ENCODE peak calls at places on chromosomes 6 and 20, in eight cellular contexts. L is spleen, F is Panc1, M is suprapubic skin, O is HepG2, Z is HCT116, K is stomach, N is H1. D is an unnamed sample.

GRCh38 chr6:37308084-37308817 is 45.5 kb upstream of the RNF8 start:
- DNase-seq in L (no peak), F (no peak), M (no peak), O (no peak), Z (no peak), K (no peak), N (no peak), D (no peak)

GRCh38 chr6:103191391-103192093 is 1668.2 kb downstream of the HACE1 start:
- DNase-seq in L (no peak), F (no peak), M (no peak), O (no peak), Z (no peak), K (no peak), N (no peak), D (no peak)

GRCh38 chr6:108689279-108690161 is 128.8 kb downstream of the FOXO3 start:
- DNase-seq in L (no peak), F (no peak), M (no peak), O (no peak), Z (peak), K (peak), N (no peak), D (peak)

GRCh38 chr6:72238021-72238420 is 351.7 kb downstream of the RIMS1 start:
- DNase-seq in L (no peak), F (no peak), M (no peak), O (no peak), Z (no peak), K (no peak), N (no peak), D (no peak)

GRCh38 chr20:61965606-61966491 is 99.8 kb downstream of the TAF4 start:
- DNase-seq in L (peak), F (no peak), M (no peak), O (peak), Z (no peak), K (no peak), N (peak), D (no peak)

GRCh38 chr6:168737481-168737880 is 296.5 kb downstream of the SMOC2 start:
- DNase-seq in L (no peak), F (no peak), M (no peak), O (peak), Z (peak), K (no peak), N (no peak), D (no peak)

GRCh38 chr6:16494781-16495180 is 256.4 kb downstream of the GMPR start:
- DNase-seq in L (no peak), F (no peak), M (no peak), O (no peak), Z (no peak), K (no peak), N (no peak), D (peak)

GRCh38 chr6:79377047-79377446 is 142.6 kb upstream of the HMGN3 start:
- DNase-seq in L (no peak), F (no peak), M (no peak), O (no peak), Z (no peak), K (no peak), N (no peak), D (no peak)

GRCh38 chr6:27777614-27778355 is 134.4 kb downstream of the OR2B2 start:
- DNase-seq in L (no peak), F (peak), M (no peak), O (no peak), Z (no peak), K (no peak), N (peak), D (no peak)

GRCh38 chr6:30463242-30463641 is 26.1 kb upstream of the HLA-E start:
- DNase-seq in L (no peak), F (no peak), M (no peak), O (no peak), Z (no peak), K (no peak), N (no peak), D (no peak)

GRCh38 chr6:65091561-65091960 is 615.5 kb downstream of the EYS start:
- DNase-seq in L (no peak), F (no peak), M (no peak), O (no peak), Z (no peak), K (no peak), N (no peak), D (no peak)

GRCh38 chr6:150267686-150268561 is 100.9 kb upstream of the IYD start:
- DNase-seq in L (no peak), F (no peak), M (peak), O (no peak), Z (no peak), K (no peak), N (no peak), D (no peak)

GRCh38 chr6:48774276-48774675 is 663.3 kb upstream of the PTCHD4 start:
- DNase-seq in L (no peak), F (no peak), M (no peak), O (no peak), Z (no peak), K (no peak), N (no peak), D (no peak)

GRCh38 chr6:160790028-160790792 is 88.2 kb downstream of the PLG start:
- DNase-seq in L (no peak), F (no peak), M (no peak), O (no peak), Z (peak), K (no peak), N (peak), D (no peak)

GRCh38 chr6:2871922-2872321 is 30.3 kb upstream of the SERPINB1 start:
- DNase-seq in L (no peak), F (no peak), M (no peak), O (no peak), Z (no peak), K (no peak), N (no peak), D (no peak)

GRCh38 chr6:16236648-16237199 is 1.7 kb upstream of the GMPR start:
- DNase-seq in L (peak), F (no peak), M (no peak), O (no peak), Z (no peak), K (peak), N (no peak), D (peak)

GRCh38 chr6:129929433-129929832 is 68.3 kb upstream of the TMEM244 start:
- DNase-seq in L (no peak), F (no peak), M (no peak), O (no peak), Z (no peak), K (no peak), N (no peak), D (no peak)

GRCh38 chr20:58237318-58238182 is 9.1 kb upstream of the ANKRD60 start:
- DNase-seq in L (no peak), F (no peak), M (no peak), O (no peak), Z (no peak), K (no peak), N (no peak), D (no peak)

GRCh38 chr6:18742406-18742805 is 355.3 kb downstream of the RNF144B start:
- DNase-seq in L (no peak), F (peak), M (no peak), O (no peak), Z (no peak), K (no peak), N (no peak), D (no peak)

GRCh38 chr20:47561603-47562583 is 60.2 kb downstream of the NCOA3 start:
- DNase-seq in L (no peak), F (no peak), M (no peak), O (no peak), Z (no peak), K (no peak), N (no peak), D (no peak)

GRCh38 chr6:111843347-111844147 is 29.7 kb downstream of the FYN start:
- DNase-seq in L (peak), F (no peak), M (no peak), O (peak), Z (no peak), K (no peak), N (no peak), D (peak)

GRCh38 chr6:130724089-130724488 is 103.1 kb upstream of the SMLR1 start:
- DNase-seq in L (no peak), F (no peak), M (no peak), O (no peak), Z (no peak), K (no peak), N (no peak), D (no peak)

GRCh38 chr20:24493661-24494459 is 24.4 kb downstream of the SYNDIG1 start:
- DNase-seq in L (peak), F (no peak), M (no peak), O (no peak), Z (no peak), K (no peak), N (no peak), D (no peak)

DNA sequence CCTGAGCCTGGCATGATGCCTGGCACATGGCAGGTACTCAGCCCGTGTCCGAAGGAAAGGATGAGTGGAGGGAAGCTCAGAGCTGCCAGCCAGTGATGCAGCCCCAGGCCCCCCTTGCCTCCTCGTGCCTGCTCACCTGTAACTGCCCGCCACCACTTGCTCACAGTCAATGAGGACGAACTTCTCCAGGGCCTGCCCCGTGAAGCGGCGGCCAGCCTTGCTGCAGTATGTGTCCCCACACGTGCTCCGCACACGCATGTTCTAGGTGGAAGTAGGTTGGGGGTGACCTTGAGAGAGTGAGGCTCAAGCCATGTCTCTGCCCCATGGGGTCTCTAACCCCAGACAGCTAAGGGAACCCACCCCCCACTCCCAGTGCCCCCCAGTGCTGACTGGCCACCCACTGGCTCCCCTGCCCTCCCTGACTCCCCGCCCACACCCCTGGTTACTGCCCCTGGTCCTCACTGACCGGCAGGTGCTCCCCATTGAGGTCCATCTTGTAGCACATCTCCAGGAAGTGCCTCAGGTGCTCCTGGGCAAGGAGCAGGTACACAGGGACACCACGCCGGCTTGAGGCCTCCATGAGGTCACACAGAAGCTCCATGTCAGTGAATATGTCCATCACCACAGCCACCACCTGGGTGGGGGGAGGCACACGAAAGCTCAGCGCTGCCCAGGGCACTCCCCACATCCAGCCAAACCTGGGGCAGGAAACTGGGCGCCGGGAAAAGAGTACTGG is 3.7 kb downstream of the FAM83C start:
- DNase-seq in L (no peak), F (no peak), M (no peak), O (no peak), Z (no peak), K (no peak), N (no peak), D (no peak)
- TF ChIP-seq POLR2AphosphoS5 in L (no peak), F (no peak), M (no peak), O (no peak), Z (no peak), K (no peak), N (no peak), D (no peak)

GRCh38 chr6:121395736-121396135 is 39.7 kb upstream of the GJA1 start:
- DNase-seq in L (no peak), F (no peak), M (no peak), O (no peak), Z (no peak), K (no peak), N (no peak), D (no peak)
- TF ChIP-seq CTCF in L (no peak), F (no peak), M (no peak), O (no peak), Z (no peak), K (no peak), N (no peak), D (no peak)

GRCh38 chr6:95081231-95081630 is 496.1 kb upstream of the MANEA start:
- DNase-seq in L (no peak), F (no peak), M (no peak), O (no peak), Z (no peak), K (no peak), N (no peak), D (no peak)
- TF ChIP-seq POLR2AphosphoS5 in L (no peak), F (no peak), M (no peak), O (no peak), Z (no peak), K (no peak), N (no peak), D (no peak)

GRCh38 chr20:11098888-11099287 is 425.1 kb upstream of the JAG1 start:
- DNase-seq in L (no peak), F (no peak), M (no peak), O (no peak), Z (peak), K (no peak), N (no peak), D (peak)
- TF ChIP-seq CTCF in L (no peak), F (no peak), M (no peak), O (peak), Z (peak), K (no peak), N (no peak), D (peak)

GRCh38 chr20:53263554-53264438 is 291.6 kb downstream of the TSHZ2 start:
- DNase-seq in L (no peak), F (no peak), M (no peak), O (no peak), Z (no peak), K (no peak), N (no peak), D (no peak)

GRCh38 chr20:53258741-53259140 is 286.6 kb downstream of the TSHZ2 start:
- DNase-seq in L (no peak), F (no peak), M (no peak), O (no peak), Z (no peak), K (no peak), N (no peak), D (no peak)

GRCh38 chr20:53262294-53262840 is 290.2 kb downstream of the TSHZ2 start:
- DNase-seq in L (no peak), F (no peak), M (no peak), O (no peak), Z (no peak), K (no peak), N (no peak), D (no peak)

GRCh38 chr20:53260591-53260990 is 288.4 kb downstream of the TSHZ2 start:
- DNase-seq in L (no peak), F (no peak), M (no peak), O (no peak), Z (no peak), K (no peak), N (no peak), D (no peak)

DNA sequence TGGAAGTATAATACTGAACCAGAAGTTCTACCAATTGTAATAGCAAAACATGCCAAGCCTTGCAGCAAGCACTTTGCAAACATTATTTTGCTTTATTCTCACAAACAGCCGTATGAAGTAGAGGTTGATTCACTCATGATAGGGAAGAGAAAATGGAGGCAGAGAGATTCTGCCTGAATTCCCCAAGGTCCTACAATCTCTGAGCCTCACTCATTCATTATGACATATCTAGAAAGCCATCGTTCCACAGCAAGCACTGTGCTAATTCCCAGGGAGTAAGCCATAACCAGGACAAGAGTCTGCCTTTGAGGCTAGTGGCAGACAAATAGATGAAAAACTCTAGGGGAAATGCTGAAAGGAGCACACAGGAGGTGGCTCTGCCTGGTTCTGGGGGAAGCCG is 288.0 kb downstream of the TSHZ2 start:
- DNase-seq in L (no peak), F (no peak), M (no peak), O (no peak), Z (no peak), K (no peak), N (no peak), D (no peak)
- TF ChIP-seq POLR2AphosphoS5 in L (no peak), F (no peak), M (no peak), O (no peak), Z (no peak), K (no peak), N (no peak), D (no peak)

GRCh38 chr6:113805836-113806500 is 51.2 kb upstream of the MARCKS start:
- DNase-seq in L (no peak), F (no peak), M (no peak), O (no peak), Z (no peak), K (no peak), N (no peak), D (no peak)

GRCh38 chr6:113813207-113813606 is 43.9 kb upstream of the MARCKS start:
- DNase-seq in L (no peak), F (no peak), M (no peak), O (no peak), Z (no peak), K (no peak), N (no peak), D (no peak)

GRCh38 chr6:113805167-113805835 is 51.8 kb upstream of the MARCKS start:
- DNase-seq in L (no peak), F (no peak), M (no peak), O (no peak), Z (no peak), K (no peak), N (no peak), D (no peak)

DNA sequence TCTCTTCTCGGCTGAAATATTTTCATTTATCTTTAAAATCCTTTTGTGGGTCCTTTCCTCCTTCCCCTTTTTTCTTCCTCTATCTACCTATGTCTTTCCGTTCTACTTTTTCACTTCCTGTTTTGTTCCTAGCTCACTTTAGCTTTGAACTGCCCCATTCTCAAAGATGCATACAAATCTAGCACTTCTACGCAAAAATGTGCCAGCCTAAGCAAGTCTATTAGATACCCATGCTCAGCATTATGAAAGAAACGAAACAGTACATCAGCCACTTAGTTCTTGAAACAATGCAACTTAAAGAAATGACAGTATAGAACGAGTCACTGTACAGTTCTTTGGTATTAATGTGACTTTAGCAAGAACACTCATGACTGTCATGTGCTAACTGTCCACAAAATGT is 47.3 kb upstream of the MARCKS start:
- DNase-seq in L (no peak), F (no peak), M (no peak), O (no peak), Z (no peak), K (no peak), N (no peak), D (no peak)
- TF ChIP-seq CTCF in L (no peak), F (no peak), M (no peak), O (no peak), Z (no peak), K (no peak), N (no peak), D (no peak)

D was measured in transverse colon.